ENCODE peak calls at places on chromosomes 7 and 10, in nine cellular contexts. One of them, this sample, is unnamed. For H3K4me1 and H3K27me3, the result is how much of the 10 kb centered on the place peaks cover.

GRCh38 chr10:29692121-29692539 is 57.4 kb upstream of the SVIL start:
- DNase-seq in HCT116: no peak
- DNase-seq in heart right ventricle: no peak
- DNase-seq in cardiac muscle cell: no peak
- DNase-seq in uterus: no peak
- DNase-seq in aorta: no peak
- DNase-seq in transverse colon: no peak
- DNase-seq in right atrium auricular region: no peak
- DNase-seq in trophoblast cell: peak
- DNase-seq in this sample: peak

GRCh38 chr10:24208661-24209420 is at the start of gene KIAA1217:
- DNase-seq in trophoblast cell: peak
- DNase-seq in right atrium auricular region: peak
- DNase-seq in heart right ventricle: peak
- DNase-seq in uterus: peak
- DNase-seq in transverse colon: peak
- DNase-seq in cardiac muscle cell: peak
- DNase-seq in aorta: peak
- DNase-seq in HCT116: no peak
- DNase-seq in this sample: no peak

GRCh38 chr10:94738588-94738987 is 23.9 kb upstream of the CYP2C19 start:
- DNase-seq in right atrium auricular region: no peak
- DNase-seq in uterus: no peak
- DNase-seq in cardiac muscle cell: no peak
- DNase-seq in aorta: no peak
- DNase-seq in transverse colon: no peak
- DNase-seq in heart right ventricle: no peak
- DNase-seq in trophoblast cell: no peak
- DNase-seq in HCT116: no peak
- DNase-seq in this sample: no peak

GRCh38 chr7:69510114-69510513 is 88.2 kb upstream of the AUTS2 start:
- DNase-seq in cardiac muscle cell: no peak
- DNase-seq in uterus: no peak
- DNase-seq in trophoblast cell: peak
- DNase-seq in aorta: no peak
- DNase-seq in right atrium auricular region: no peak
- DNase-seq in HCT116: no peak
- DNase-seq in heart right ventricle: no peak
- DNase-seq in transverse colon: no peak
- DNase-seq in this sample: no peak

GRCh38 chr10:24963646-24964045 is 11.2 kb upstream of the PRTFDC1 start:
- DNase-seq in trophoblast cell: no peak
- DNase-seq in heart right ventricle: no peak
- DNase-seq in aorta: no peak
- DNase-seq in uterus: no peak
- DNase-seq in transverse colon: no peak
- DNase-seq in cardiac muscle cell: no peak
- DNase-seq in right atrium auricular region: no peak
- DNase-seq in HCT116: no peak
- DNase-seq in this sample: no peak

GRCh38 chr7:146090023-146090645 is 26.5 kb upstream of the CNTNAP2 start:
- DNase-seq in trophoblast cell: peak
- DNase-seq in uterus: no peak
- DNase-seq in aorta: no peak
- DNase-seq in HCT116: peak
- DNase-seq in heart right ventricle: no peak
- DNase-seq in right atrium auricular region: no peak
- DNase-seq in cardiac muscle cell: peak
- DNase-seq in transverse colon: no peak
- DNase-seq in this sample: peak

GRCh38 chr7:79553811-79554555 is 100.5 kb upstream of the MAGI2 start:
- DNase-seq in uterus: no peak
- DNase-seq in aorta: no peak
- DNase-seq in right atrium auricular region: no peak
- DNase-seq in HCT116: no peak
- DNase-seq in transverse colon: no peak
- DNase-seq in heart right ventricle: no peak
- DNase-seq in trophoblast cell: peak
- DNase-seq in cardiac muscle cell: peak
- DNase-seq in this sample: peak

GRCh38 chr7:45100761-45101480 is 10.6 kb downstream of the TBRG4 start:
- DNase-seq in transverse colon: no peak
- DNase-seq in right atrium auricular region: no peak
- DNase-seq in trophoblast cell: no peak
- DNase-seq in HCT116: no peak
- DNase-seq in cardiac muscle cell: no peak
- DNase-seq in uterus: no peak
- DNase-seq in heart right ventricle: no peak
- DNase-seq in aorta: peak
- DNase-seq in this sample: no peak

GRCh38 chr7:6015917-6016652 is 7.0 kb downstream of the AIMP2 start:
- DNase-seq in transverse colon: peak
- DNase-seq in cardiac muscle cell: peak
- DNase-seq in uterus: peak
- DNase-seq in aorta: peak
- DNase-seq in HCT116: no peak
- DNase-seq in right atrium auricular region: peak
- DNase-seq in trophoblast cell: no peak
- DNase-seq in heart right ventricle: peak
- DNase-seq in this sample: no peak

GRCh38 chr10:3652886-3653285 is 132.1 kb downstream of the KLF6 start:
- DNase-seq in transverse colon: no peak
- DNase-seq in uterus: peak
- DNase-seq in heart right ventricle: no peak
- DNase-seq in HCT116: no peak
- DNase-seq in aorta: no peak
- DNase-seq in cardiac muscle cell: peak
- DNase-seq in trophoblast cell: no peak
- DNase-seq in right atrium auricular region: no peak
- DNase-seq in this sample: no peak

GRCh38 chr10:59709472-59710125 is at the start of gene SLC16A9:
- DNase-seq in transverse colon: peak
- DNase-seq in aorta: peak
- DNase-seq in right atrium auricular region: no peak
- DNase-seq in HCT116: peak
- DNase-seq in cardiac muscle cell: peak
- DNase-seq in heart right ventricle: peak
- DNase-seq in uterus: peak
- DNase-seq in trophoblast cell: peak
- DNase-seq in this sample: peak

GRCh38 chr7:72453436-72453835 is 41.3 kb upstream of the CALN1 start:
- DNase-seq in HCT116: no peak
- DNase-seq in aorta: no peak
- DNase-seq in trophoblast cell: no peak
- DNase-seq in uterus: no peak
- DNase-seq in heart right ventricle: no peak
- DNase-seq in transverse colon: no peak
- DNase-seq in right atrium auricular region: no peak
- DNase-seq in cardiac muscle cell: no peak
- DNase-seq in this sample: no peak

GRCh38 chr10:43863859-43864591 is 215.3 kb upstream of the ZNF32 start:
- DNase-seq in aorta: peak
- DNase-seq in HCT116: no peak
- DNase-seq in transverse colon: peak
- DNase-seq in heart right ventricle: peak
- DNase-seq in cardiac muscle cell: peak
- DNase-seq in trophoblast cell: no peak
- DNase-seq in right atrium auricular region: peak
- DNase-seq in uterus: no peak
- DNase-seq in this sample: peak

GRCh38 chr7:117218700-117219099 is 104.2 kb downstream of the WNT2 start:
- DNase-seq in transverse colon: no peak
- DNase-seq in uterus: no peak
- DNase-seq in aorta: no peak
- DNase-seq in right atrium auricular region: no peak
- DNase-seq in cardiac muscle cell: no peak
- DNase-seq in heart right ventricle: no peak
- DNase-seq in HCT116: no peak
- DNase-seq in trophoblast cell: no peak
- DNase-seq in this sample: peak

GRCh38 chr7:25189197-25189596 is 39.1 kb downstream of the NPVF start:
- DNase-seq in trophoblast cell: no peak
- DNase-seq in heart right ventricle: no peak
- DNase-seq in cardiac muscle cell: no peak
- DNase-seq in transverse colon: no peak
- DNase-seq in aorta: no peak
- DNase-seq in uterus: no peak
- DNase-seq in right atrium auricular region: no peak
- DNase-seq in HCT116: no peak
- DNase-seq in this sample: no peak

GRCh38 chr7:98740643-98741042 is 123.6 kb downstream of the NPTX2 start:
- DNase-seq in right atrium auricular region: no peak
- DNase-seq in HCT116: no peak
- DNase-seq in heart right ventricle: no peak
- DNase-seq in transverse colon: no peak
- DNase-seq in aorta: no peak
- DNase-seq in uterus: no peak
- DNase-seq in cardiac muscle cell: no peak
- DNase-seq in trophoblast cell: no peak
- DNase-seq in this sample: no peak

GRCh38 chr7:12729112-12729511 is 41.7 kb downstream of the ARL4A start:
- DNase-seq in aorta: peak
- DNase-seq in HCT116: no peak
- DNase-seq in heart right ventricle: peak
- DNase-seq in uterus: peak
- DNase-seq in trophoblast cell: no peak
- DNase-seq in cardiac muscle cell: peak
- DNase-seq in right atrium auricular region: peak
- DNase-seq in transverse colon: peak
- DNase-seq in this sample: no peak

GRCh38 chr7:55343860-55344606 is 21.1 kb upstream of the LANCL2 start:
- DNase-seq in heart right ventricle: no peak
- DNase-seq in trophoblast cell: no peak
- DNase-seq in aorta: no peak
- DNase-seq in cardiac muscle cell: no peak
- DNase-seq in uterus: no peak
- DNase-seq in right atrium auricular region: no peak
- DNase-seq in transverse colon: no peak
- DNase-seq in HCT116: no peak
- DNase-seq in this sample: no peak

GRCh38 chr10:79349766-79350406 is 2.6 kb downstream of the PPIF start:
- DNase-seq in cardiac muscle cell: no peak
- DNase-seq in right atrium auricular region: peak
- DNase-seq in aorta: peak
- DNase-seq in uterus: no peak
- DNase-seq in HCT116: no peak
- DNase-seq in trophoblast cell: no peak
- DNase-seq in heart right ventricle: no peak
- DNase-seq in transverse colon: no peak
- DNase-seq in this sample: peak

GRCh38 chr10:113104071-113104470 is 154.0 kb downstream of the TCF7L2 start:
- DNase-seq in aorta: no peak
- DNase-seq in cardiac muscle cell: peak
- DNase-seq in right atrium auricular region: no peak
- DNase-seq in HCT116: no peak
- DNase-seq in uterus: no peak
- DNase-seq in heart right ventricle: no peak
- DNase-seq in transverse colon: no peak
- DNase-seq in trophoblast cell: no peak
- DNase-seq in this sample: no peak

GRCh38 chr10:113099431-113100298 is 149.6 kb downstream of the TCF7L2 start:
- DNase-seq in HCT116: no peak
- DNase-seq in cardiac muscle cell: peak
- DNase-seq in right atrium auricular region: no peak
- DNase-seq in trophoblast cell: peak
- DNase-seq in transverse colon: no peak
- DNase-seq in heart right ventricle: no peak
- DNase-seq in aorta: no peak
- DNase-seq in uterus: no peak
- DNase-seq in this sample: peak

GRCh38 chr10:113108180-113108835 is 158.3 kb downstream of the TCF7L2 start:
- DNase-seq in heart right ventricle: no peak
- DNase-seq in uterus: no peak
- DNase-seq in transverse colon: no peak
- DNase-seq in trophoblast cell: peak
- DNase-seq in aorta: no peak
- DNase-seq in cardiac muscle cell: no peak
- DNase-seq in HCT116: no peak
- DNase-seq in right atrium auricular region: no peak
- DNase-seq in this sample: no peak

GRCh38 chr10:113100299-113100680 is 150.2 kb downstream of the TCF7L2 start:
- DNase-seq in trophoblast cell: no peak
- DNase-seq in aorta: no peak
- DNase-seq in heart right ventricle: no peak
- DNase-seq in HCT116: no peak
- DNase-seq in cardiac muscle cell: no peak
- DNase-seq in right atrium auricular region: no peak
- DNase-seq in transverse colon: no peak
- DNase-seq in uterus: no peak
- DNase-seq in this sample: no peak

GRCh38 chr10:113103131-113103830 is 153.2 kb downstream of the TCF7L2 start:
- DNase-seq in cardiac muscle cell: peak
- DNase-seq in aorta: no peak
- DNase-seq in transverse colon: no peak
- DNase-seq in heart right ventricle: no peak
- DNase-seq in trophoblast cell: no peak
- DNase-seq in HCT116: no peak
- DNase-seq in uterus: no peak
- DNase-seq in right atrium auricular region: no peak
- DNase-seq in this sample: no peak
- H3K4me1 ChIP-seq in cardiac muscle cell: under half
- H3K4me1 ChIP-seq in aorta: under half
- H3K4me1 ChIP-seq in transverse colon: under half
- H3K4me1 ChIP-seq in heart right ventricle: under half
- H3K4me1 ChIP-seq in trophoblast cell: under half
- H3K4me1 ChIP-seq in HCT116: under half
- H3K4me1 ChIP-seq in uterus: under half
- H3K4me1 ChIP-seq in right atrium auricular region: under half
- H3K4me1 ChIP-seq in this sample: under half

GRCh38 chr10:30997536-30998252 is 34.0 kb downstream of the ZNF438 start:
- DNase-seq in HCT116: no peak
- DNase-seq in uterus: no peak
- DNase-seq in aorta: no peak
- DNase-seq in cardiac muscle cell: no peak
- DNase-seq in trophoblast cell: no peak
- DNase-seq in right atrium auricular region: no peak
- DNase-seq in heart right ventricle: no peak
- DNase-seq in transverse colon: no peak
- DNase-seq in this sample: no peak
- H3K27ac ChIP-seq in HCT116: no peak
- H3K27ac ChIP-seq in uterus: no peak
- H3K27ac ChIP-seq in aorta: no peak
- H3K27ac ChIP-seq in cardiac muscle cell: no peak
- H3K27ac ChIP-seq in trophoblast cell: no peak
- H3K27ac ChIP-seq in right atrium auricular region: no peak
- H3K27ac ChIP-seq in heart right ventricle: no peak
- H3K27ac ChIP-seq in transverse colon: no peak
- H3K27ac ChIP-seq in this sample: no peak

GRCh38 chr7:100957832-100958421 is 8.6 kb downstream of the MUC3A start:
- DNase-seq in heart right ventricle: no peak
- DNase-seq in right atrium auricular region: no peak
- DNase-seq in uterus: no peak
- DNase-seq in trophoblast cell: no peak
- DNase-seq in HCT116: no peak
- DNase-seq in transverse colon: no peak
- DNase-seq in aorta: no peak
- DNase-seq in cardiac muscle cell: peak
- DNase-seq in this sample: peak
- H3K27me3 ChIP-seq in heart right ventricle: under half
- H3K27me3 ChIP-seq in right atrium auricular region: under half
- H3K27me3 ChIP-seq in uterus: under half
- H3K27me3 ChIP-seq in trophoblast cell: under half
- H3K27me3 ChIP-seq in HCT116: under half
- H3K27me3 ChIP-seq in transverse colon: under half
- H3K27me3 ChIP-seq in aorta: under half
- H3K27me3 ChIP-seq in cardiac muscle cell: under half
- H3K27me3 ChIP-seq in this sample: under half

GRCh38 chr7:2041496-2042367 is 191.0 kb downstream of the MAD1L1 start:
- DNase-seq in aorta: no peak
- DNase-seq in HCT116: no peak
- DNase-seq in cardiac muscle cell: no peak
- DNase-seq in transverse colon: no peak
- DNase-seq in right atrium auricular region: no peak
- DNase-seq in uterus: no peak
- DNase-seq in heart right ventricle: no peak
- DNase-seq in trophoblast cell: no peak
- DNase-seq in this sample: no peak
- H3K4me1 ChIP-seq in aorta: under half
- H3K4me1 ChIP-seq in HCT116: under half
- H3K4me1 ChIP-seq in cardiac muscle cell: under half
- H3K4me1 ChIP-seq in transverse colon: under half
- H3K4me1 ChIP-seq in right atrium auricular region: under half
- H3K4me1 ChIP-seq in uterus: under half
- H3K4me1 ChIP-seq in heart right ventricle: under half
- H3K4me1 ChIP-seq in trophoblast cell: under half
- H3K4me1 ChIP-seq in this sample: under half